ENCODE peak calls at places on chromosome 2, in six cellular contexts. W is fibroblast of the aortic adventitia; G is stimulated activated CD4-positive, alpha-beta T cell treated with anti-CD3 and anti-CD28 coated beads, Interleukin-1b, Interleukin-23, amount 100 ng/mL, for 24 hours; B is mucosa of descending colon; F is brain microvascular endothelial cell; A is colonic mucosa. J is an unnamed sample.

GRCh38 chr2:217680376-217680775 is 322.4 kb downstream of the TNS1 start:
- DNase-seq in B (no peak), G (no peak), W (no peak), F (no peak), A (no peak), J (no peak)

GRCh38 chr2:6883448-6884122 is 6.0 kb downstream of the RSAD2 start:
- DNase-seq in F (no peak), B (peak; percentile 17), G (no peak), W (no peak), A (no peak), J (no peak)

GRCh38 chr2:70981866-70982810 is 3.7 kb downstream of the ANKRD53 start:
- DNase-seq in A (no peak), F (no peak), W (no peak), B (no peak), G (no peak), J (no peak)

GRCh38 chr2:48728295-48728694 is 27.2 kb downstream of the LHCGR start:
- DNase-seq in F (no peak), G (no peak), A (no peak), B (no peak), W (no peak), J (no peak)

GRCh38 chr2:22403748-22404147 is 981.2 kb upstream of the KLHL29 start:
- DNase-seq in G (no peak), W (no peak), F (no peak), B (no peak), A (no peak), J (no peak)

GRCh38 chr2:237222178-237222577 is 136.5 kb downstream of the COPS8 start:
- DNase-seq in A (no peak), G (no peak), F (peak; percentile 60), W (peak; percentile 99), B (no peak), J (peak; percentile 77)

GRCh38 chr2:79369127-79369526 is 143.7 kb upstream of the CTNNA2 start:
- DNase-seq in G (no peak), B (no peak), F (no peak), W (no peak), A (no peak), J (no peak)

GRCh38 chr2:176473177-176473576 is 203.9 kb downstream of the MTX2 start:
- DNase-seq in F (no peak), B (peak; percentile 22), G (no peak), A (no peak), W (peak; percentile 51), J (peak; percentile 65)

GRCh38 chr2:59939173-59939572 is 614.3 kb downstream of the BCL11A start:
- DNase-seq in W (no peak), A (no peak), F (no peak), B (no peak), G (no peak), J (no peak)

GRCh38 chr2:49619804-49620203 is 465.5 kb upstream of the FSHR start:
- DNase-seq in G (no peak), W (no peak), F (no peak), A (no peak), B (no peak), J (peak; percentile 5)

GRCh38 chr2:160464996-160465395 is 28.6 kb downstream of the RBMS1 start:
- DNase-seq in F (no peak), A (no peak), G (no peak), W (peak; percentile 39), B (no peak), J (no peak)

GRCh38 chr2:216683846-216684245 is 11.5 kb downstream of the IGFBP5 start:
- DNase-seq in F (peak; percentile 72), B (peak; percentile 34), A (no peak), W (peak; percentile 98), G (no peak), J (no peak)

GRCh38 chr2:168661404-168661869 is 141.0 kb upstream of the NOSTRIN start:
- DNase-seq in G (no peak), B (no peak), F (no peak), A (no peak), W (no peak), J (no peak)

GRCh38 chr2:196390243-196391148 is 219.1 kb upstream of the STK17B start:
- DNase-seq in F (peak; percentile 61), A (no peak), W (peak; percentile 36), G (no peak), B (no peak), J (peak; percentile 14)

GRCh38 chr2:12884713-12885282 is 168.1 kb downstream of the TRIB2 start:
- DNase-seq in G (no peak), F (peak; percentile 85), A (no peak), B (no peak), W (peak; percentile 76), J (peak; percentile 76)

GRCh38 chr2:103367877-103368276 is 606.0 kb downstream of the TMEM182 start:
- DNase-seq in W (no peak), G (no peak), A (no peak), B (no peak), F (no peak), J (no peak)

GRCh38 chr2:47639469-47639868 is 143.5 kb upstream of the MSH6 start:
- DNase-seq in W (peak; percentile 6), F (no peak), A (peak; percentile 25), B (peak; percentile 38), G (no peak), J (no peak)

GRCh38 chr2:10161961-10162441 is 39.5 kb downstream of the RRM2 start:
- DNase-seq in A (no peak), W (no peak), B (peak; percentile 18), F (peak; percentile 80), G (no peak), J (peak; percentile 60)

GRCh38 chr2:195319548-195320415 is 337.2 kb upstream of the SLC39A10 start:
- DNase-seq in B (no peak), G (no peak), F (no peak), A (no peak), W (no peak), J (no peak)

GRCh38 chr2:205119141-205119540 is 563.2 kb upstream of the NRP2 start:
- DNase-seq in F (no peak), B (no peak), W (no peak), A (no peak), G (no peak), J (no peak)

GRCh38 chr2:130963849-130964793 is 127.4 kb downstream of the ARHGEF4 start:
- DNase-seq in B (peak; percentile 17), F (no peak), A (no peak), W (no peak), G (no peak), J (no peak)

GRCh38 chr2:28292491-28292890 is 100.2 kb upstream of the FOSL2 start:
- DNase-seq in B (no peak), W (no peak), G (no peak), A (no peak), F (peak; percentile 24), J (no peak)

GRCh38 chr2:197943731-197944130 is 139.3 kb downstream of the PLCL1 start:
- DNase-seq in F (no peak), A (no peak), B (no peak), W (no peak), G (no peak), J (no peak)

GRCh38 chr2:120511546-120512320 is 165.8 kb downstream of the INHBB start:
- DNase-seq in F (no peak), A (no peak), G (no peak), B (no peak), W (no peak), J (no peak)

GRCh38 chr2:501130-501529 is 176.1 kb downstream of the TMEM18 start:
- DNase-seq in G (no peak), B (no peak), A (no peak), W (no peak), F (peak; percentile 2), J (no peak)

GRCh38 chr2:189253841-189254240 is 74.3 kb upstream of the COL5A2 start:
- DNase-seq in B (no peak), G (no peak), W (peak; percentile 24), F (no peak), A (no peak), J (no peak)

GRCh38 chr2:240999001-240999791 is 778 bp downstream of the SNED1 start:
- DNase-seq in B (no peak), W (no peak), A (peak; percentile 27), G (no peak), F (no peak), J (peak; percentile 36)

J was measured in lung microvascular endothelial cell.